ENCODE peak calls at places on chromosomes 12 and 14, in ten cellular contexts. H is T-helper 2 cell; L is glomerular endothelial cell; Q is lower leg skin; N is GM20000; M is HuH-7; P is CD4-positive, alpha-beta T cell; G is upper lobe of right lung; O is GM23338; T is cardiac fibroblast. I is an unnamed sample.

GRCh38 chr12:57216931-57217871 is 607 bp downstream of the NXPH4 start:
- DNase-seq in H (no peak), L (no peak), Q (no peak), N (no peak), M (peak), P (no peak), G (no peak), O (peak), T (peak), I (peak)

GRCh38 chr14:79118291-79118690 is 948.1 kb downstream of the NRXN3 start:
- DNase-seq in H (no peak), L (no peak), Q (no peak), N (no peak), M (no peak), P (no peak), G (no peak), O (peak), T (no peak), I (peak)

GRCh38 chr12:124088232-124088907 is 115.4 kb downstream of the ZNF664 start:
- DNase-seq in H (no peak), L (no peak), Q (no peak), N (no peak), M (no peak), P (no peak), G (no peak), O (no peak), T (no peak), I (peak)

GRCh38 chr12:42145552-42146215 is 1.0 kb upstream of the GXYLT1 start:
- DNase-seq in H (no peak), L (no peak), Q (no peak), N (no peak), M (peak), P (no peak), G (no peak), O (peak), T (no peak), I (peak)

GRCh38 chr12:26614217-26614616 is 218.8 kb downstream of the ITPR2 start:
- DNase-seq in H (no peak), L (no peak), Q (no peak), N (peak), M (peak), P (peak), G (no peak), O (peak), T (peak), I (peak)

GRCh38 chr12:105561981-105562726 is 231.7 kb downstream of the C12orf75 start:
- DNase-seq in H (no peak), L (no peak), Q (peak), N (no peak), M (no peak), P (no peak), G (no peak), O (peak), T (peak), I (peak)

GRCh38 chr12:69258655-69259054 is 19.3 kb downstream of the CPSF6 start:
- DNase-seq in H (no peak), L (no peak), Q (no peak), N (no peak), M (no peak), P (no peak), G (no peak), O (no peak), T (no peak), I (no peak)

GRCh38 chr12:39443704-39444234 is 849 bp upstream of the KIF21A start:
- DNase-seq in H (no peak), L (no peak), Q (no peak), N (no peak), M (peak), P (no peak), G (no peak), O (no peak), T (peak), I (no peak)

GRCh38 chr14:102235275-102235897 is 69.6 kb downstream of the MOK start:
- DNase-seq in H (peak), L (peak), Q (peak), N (peak), M (peak), P (peak), G (peak), O (peak), T (peak), I (peak)

GRCh38 chr12:6915023-6915788 is 826 bp downstream of the ENO2 start:
- DNase-seq in H (no peak), L (no peak), Q (no peak), N (peak), M (no peak), P (no peak), G (no peak), O (peak), T (no peak), I (peak)

GRCh38 chr14:99481745-99482099 is 513 bp downstream of the CCNK start:
- DNase-seq in H (no peak), L (no peak), Q (no peak), N (no peak), M (no peak), P (peak), G (no peak), O (peak), T (peak), I (peak)

I was measured in NCI-H69.